ENCODE peak calls at places on chromosomes 12 and 14, in nine cellular contexts. J is dorsolateral prefrontal cortex, D is esophagus squamous epithelium, L is esophagus muscularis mucosa, B is B cell, O is HFFc6, E is AG10803, F is endothelial cell of umbilical vein, Q is cardiac fibroblast. K is an unnamed sample.

GRCh38 chr14:104048758-104049496 is 36.6 kb upstream of the ASPG start:
- DNase-seq in J (no peak), E (peak; percentile 6), B (no peak), O (peak; percentile 36), D (no peak), L (peak; percentile 86), F (no peak), Q (peak; percentile 66), K (no peak)

GRCh38 chr12:68011882-68012207 is 22.6 kb downstream of the IFNG-AS1 start:
- DNase-seq in E (peak; percentile 72), L (no peak), D (no peak), O (no peak), B (no peak), Q (peak; percentile 2), F (no peak), J (no peak), K (no peak)

GRCh38 chr14:96455588-96455987 is 46.6 kb upstream of the PAPOLA start:
- DNase-seq in F (no peak), J (no peak), O (no peak), D (no peak), L (no peak), Q (no peak), B (no peak), E (peak; percentile 8), K (no peak)

GRCh38 chr14:75906680-75907280 is 75.0 kb downstream of the TGFB3 start:
- DNase-seq in F (peak; percentile 66), Q (peak; percentile 78), O (peak; percentile 55), L (peak; percentile 93), D (no peak), J (peak; percentile 57), E (peak; percentile 61), B (peak; percentile 77), K (peak; percentile 61)

GRCh38 chr12:120580787-120581723 is at the start of gene POP5:
- DNase-seq in E (peak; percentile 97), Q (peak; percentile 98), B (peak; percentile 94), L (peak; percentile 99), D (peak; percentile 75), J (peak; percentile 97), F (peak; percentile 97), O (peak; percentile 98), K (peak; percentile 94)

GRCh38 chr12:127401005-127401404 is 866.0 kb upstream of the TMEM132C start:
- DNase-seq in F (no peak), J (no peak), E (peak; percentile 57), B (no peak), Q (no peak), L (no peak), O (peak; percentile 39), D (no peak), K (no peak)

GRCh38 chr14:22226381-22226780 is 362.6 kb downstream of the DAD1 start:
- DNase-seq in F (no peak), L (no peak), B (peak; percentile 84), D (no peak), J (no peak), O (peak; percentile 18), E (no peak), Q (no peak), K (peak; percentile 10)

GRCh38 chr14:51395361-51395849 is 155.4 kb downstream of the TMX1 start:
- DNase-seq in D (no peak), Q (peak; percentile 83), F (peak; percentile 91), E (peak; percentile 99), J (peak; percentile 26), O (peak; percentile 74), B (no peak), L (no peak), K (no peak)

GRCh38 chr14:101559624-101560533 is 1.4 kb upstream of the DIO3 start:
- DNase-seq in E (peak; percentile 1), L (no peak), J (no peak), O (no peak), B (no peak), D (no peak), F (no peak), Q (peak; percentile 23), K (no peak)

GRCh38 chr14:74954232-74954946 is 1.0 kb downstream of the PGF start:
- DNase-seq in B (no peak), E (no peak), Q (no peak), L (no peak), F (peak; percentile 56), J (no peak), D (no peak), O (no peak), K (no peak)

GRCh38 chr12:97650242-97650641 is 187.6 kb downstream of the RMST start:
- DNase-seq in B (no peak), O (no peak), E (no peak), D (no peak), Q (no peak), J (no peak), L (no peak), F (no peak), K (no peak)

GRCh38 chr14:24690492-24690891 is 56.5 kb upstream of the GZMB start:
- DNase-seq in Q (no peak), F (no peak), O (no peak), J (no peak), D (no peak), L (peak; percentile 34), B (no peak), E (no peak), K (no peak)

GRCh38 chr12:19419086-19419485 is 20.2 kb upstream of the AEBP2 start:
- DNase-seq in J (no peak), L (no peak), Q (no peak), O (no peak), E (no peak), D (no peak), F (no peak), B (no peak), K (no peak)

GRCh38 chr14:65249471-65250161 is 147.3 kb upstream of the MAX start:
- DNase-seq in D (no peak), L (no peak), F (peak; percentile 76), Q (no peak), B (no peak), J (no peak), E (no peak), O (no peak), K (no peak)

GRCh38 chr14:65255029-65255545 is 152.8 kb upstream of the MAX start:
- DNase-seq in L (no peak), F (no peak), B (no peak), D (no peak), E (peak; percentile 58), Q (no peak), O (peak; percentile 82), J (no peak), K (no peak)

GRCh38 chr14:65251213-65251612 is 148.9 kb upstream of the MAX start:
- DNase-seq in O (peak; percentile 84), F (no peak), L (no peak), E (peak; percentile 100), J (no peak), B (no peak), D (no peak), Q (peak; percentile 94), K (no peak)

GRCh38 chr14:65252471-65253255 is 150.3 kb upstream of the MAX start:
- DNase-seq in D (no peak), B (no peak), J (no peak), L (no peak), O (peak; percentile 63), Q (no peak), F (no peak), E (peak; percentile 46), K (no peak)

GRCh38 chr14:65250162-65250495 is 147.8 kb upstream of the MAX start:
- DNase-seq in Q (no peak), J (no peak), D (no peak), B (no peak), F (peak; percentile 91), L (no peak), O (no peak), E (no peak), K (no peak)
- TF ChIP-seq CTCF in Q (no peak), J (no peak), D (no peak), B (no peak), F (no peak), L (no peak), O (no peak), E (no peak), K (no peak)

GRCh38 chr12:76142305-76142704 is 57.8 kb upstream of the NAP1L1 start:
- DNase-seq in L (no peak), B (no peak), E (no peak), O (no peak), J (no peak), F (no peak), D (no peak), Q (no peak), K (no peak)

GRCh38 chr12:76138656-76139055 is 54.2 kb upstream of the NAP1L1 start:
- DNase-seq in F (no peak), O (no peak), Q (no peak), D (no peak), L (no peak), J (no peak), E (no peak), B (no peak), K (no peak)

GRCh38 chr12:76143343-76144252 is 59.1 kb upstream of the NAP1L1 start:
- DNase-seq in J (no peak), F (no peak), O (no peak), D (no peak), E (no peak), B (no peak), L (no peak), Q (peak; percentile 11), K (peak; percentile 42)

DNA sequence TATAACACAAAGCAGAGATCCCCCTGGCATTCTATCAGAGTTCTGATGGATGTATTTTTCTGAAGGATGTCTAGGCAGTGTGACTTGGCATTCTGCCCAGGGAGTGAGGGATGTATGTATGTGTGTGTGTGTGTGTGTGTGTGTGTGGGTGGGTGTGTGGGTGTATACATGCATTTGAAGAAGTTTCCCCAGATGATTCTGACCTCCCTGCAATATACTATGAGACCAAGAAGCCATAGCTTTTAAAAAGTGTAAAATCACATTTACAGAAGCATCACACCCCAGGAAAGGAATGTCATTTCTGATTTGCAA is 59.7 kb upstream of the NAP1L1 start:
- DNase-seq in B (peak; percentile 8), E (peak; percentile 10), O (peak; percentile 22), F (peak; percentile 76), J (no peak), Q (peak; percentile 72), D (no peak), L (no peak), K (no peak)
- TF ChIP-seq CTCF in B (no peak), E (no peak), O (no peak), F (no peak), J (no peak), Q (no peak), D (no peak), L (no peak), K (no peak)

DNA sequence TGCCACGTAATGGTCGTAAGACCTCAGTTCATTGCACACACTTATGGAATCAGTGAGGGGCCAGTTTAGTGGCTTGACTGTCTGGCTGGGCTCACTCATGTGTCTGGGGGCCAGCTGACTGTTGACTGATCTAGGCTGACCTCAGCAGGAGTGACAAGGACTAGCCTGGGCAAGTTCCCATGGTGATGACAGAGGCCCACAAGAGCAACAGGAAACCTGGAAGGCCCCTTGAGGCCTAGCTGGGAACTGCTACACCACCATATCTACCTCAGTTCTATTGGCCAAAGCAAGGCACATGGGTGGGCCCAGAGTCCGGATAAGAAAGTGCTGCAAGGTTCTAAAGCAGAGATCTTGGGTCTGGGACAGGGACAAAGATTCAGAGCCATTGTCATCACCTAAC is 21.3 kb upstream of the RFLNA start:
- DNase-seq in E (peak; percentile 48), B (no peak), Q (peak; percentile 45), O (peak; percentile 37), L (no peak), J (no peak), F (peak; percentile 65), D (no peak), K (peak; percentile 75)
- TF ChIP-seq CTCF in E (peak; percentile 24), B (no peak), Q (peak; percentile 48), O (peak; percentile 56), L (no peak), J (no peak), F (peak; percentile 34), D (no peak), K (no peak)

GRCh38 chr14:21032326-21033154 is 2.1 kb downstream of the RNASE13 start:
- DNase-seq in B (no peak), E (no peak), L (no peak), J (no peak), F (no peak), D (no peak), Q (no peak), O (no peak), K (no peak)
- TF ChIP-seq CTCF in B (no peak), E (no peak), L (no peak), J (no peak), F (no peak), D (no peak), Q (no peak), O (no peak), K (no peak)

K was measured in GM20000.